ENCODE peak calls at places on chromosomes 7 and 10, in eight cellular contexts. Y is HepG2, M is HCT116, C is A549, N is GM23338, D is SK-N-SH, Z is HL-60, J is K562. L is an unnamed sample.

GRCh38 chr7:116438274-116438673 is 61.3 kb upstream of the CAV2 start:
- DNase-seq in Y (peak; percentile 4), M (no peak), C (peak; percentile 27), N (peak; percentile 5), D (no peak), Z (no peak), J (peak; percentile 49), L (no peak)

GRCh38 chr7:139626817-139627216 is 103.3 kb downstream of the CLEC2L start:
- DNase-seq in Y (no peak), M (no peak), C (no peak), N (no peak), D (no peak), Z (peak; percentile 29), J (no peak), L (no peak)

GRCh38 chr10:77673086-77673485 is 35.5 kb upstream of the KCNMA1 start:
- DNase-seq in Y (no peak), M (no peak), C (no peak), N (no peak), D (no peak), Z (no peak), J (peak; percentile 28), L (no peak)

GRCh38 chr7:55026867-55027490 is 8.2 kb downstream of the EGFR start:
- DNase-seq in Y (no peak), M (no peak), C (no peak), N (no peak), D (no peak), Z (no peak), J (no peak), L (no peak)

GRCh38 chr7:39099146-39099545 is 121.4 kb downstream of the POU6F2 start:
- DNase-seq in Y (no peak), M (no peak), C (no peak), N (no peak), D (no peak), Z (no peak), J (no peak), L (no peak)

GRCh38 chr7:16083931-16084330 is 337.4 kb downstream of the CRPPA start:
- DNase-seq in Y (no peak), M (peak; percentile 56), C (peak; percentile 31), N (peak; percentile 14), D (no peak), Z (no peak), J (no peak), L (no peak)

GRCh38 chr10:93608421-93608820 is 3.9 kb upstream of the PDE6C start:
- DNase-seq in Y (no peak), M (no peak), C (no peak), N (no peak), D (no peak), Z (no peak), J (no peak), L (no peak)

GRCh38 chr10:124921261-124921660 is 20.7 kb upstream of the ZRANB1 start:
- DNase-seq in Y (no peak), M (no peak), C (no peak), N (no peak), D (no peak), Z (no peak), J (no peak), L (no peak)

GRCh38 chr10:132399117-132400035 is 2.4 kb downstream of the PWWP2B start:
- DNase-seq in Y (no peak), M (no peak), C (no peak), N (no peak), D (no peak), Z (no peak), J (no peak), L (no peak)

GRCh38 chr7:1914743-1915142 is 244.7 kb downstream of the ELFN1 start:
- DNase-seq in Y (no peak), M (no peak), C (no peak), N (no peak), D (no peak), Z (no peak), J (no peak), L (no peak)

GRCh38 chr7:1912472-1913289 is 242.6 kb downstream of the ELFN1 start:
- DNase-seq in Y (no peak), M (no peak), C (no peak), N (no peak), D (no peak), Z (no peak), J (no peak), L (no peak)

GRCh38 chr7:1915326-1915725 is 245.2 kb downstream of the ELFN1 start:
- DNase-seq in Y (no peak), M (no peak), C (no peak), N (no peak), D (no peak), Z (no peak), J (no peak), L (no peak)

GRCh38 chr7:1914321-1914720 is 244.2 kb downstream of the ELFN1 start:
- DNase-seq in Y (no peak), M (no peak), C (no peak), N (no peak), D (no peak), Z (no peak), J (no peak), L (no peak)

GRCh38 chr7:1913290-1914282 is 243.5 kb downstream of the ELFN1 start:
- DNase-seq in Y (no peak), M (no peak), C (no peak), N (no peak), D (no peak), Z (no peak), J (no peak), L (no peak)
- H3K27ac ChIP-seq in Y (no peak overlapping the region), M (no peak overlapping the region), C (no peak overlapping the region), N (no peak overlapping the region), D (no peak overlapping the region), Z (no peak overlapping the region), J (no peak overlapping the region), L (no peak overlapping the region)

GRCh38 chr7:155232911-155233702 is 64.6 kb upstream of the INSIG1 start:
- DNase-seq in Y (no peak), M (no peak), C (no peak), N (no peak), D (no peak), Z (no peak), J (no peak), L (no peak)

GRCh38 chr7:155231941-155232340 is 65.7 kb upstream of the INSIG1 start:
- DNase-seq in Y (no peak), M (no peak), C (no peak), N (no peak), D (no peak), Z (no peak), J (no peak), L (no peak)

GRCh38 chr7:155236386-155236785 is 61.3 kb upstream of the INSIG1 start:
- DNase-seq in Y (no peak), M (no peak), C (no peak), N (no peak), D (no peak), Z (no peak), J (no peak), L (no peak)

GRCh38 chr7:155234950-155235789 is 62.5 kb upstream of the INSIG1 start:
- DNase-seq in Y (no peak), M (no peak), C (peak; percentile 61), N (no peak), D (no peak), Z (no peak), J (no peak), L (no peak)

DNA sequence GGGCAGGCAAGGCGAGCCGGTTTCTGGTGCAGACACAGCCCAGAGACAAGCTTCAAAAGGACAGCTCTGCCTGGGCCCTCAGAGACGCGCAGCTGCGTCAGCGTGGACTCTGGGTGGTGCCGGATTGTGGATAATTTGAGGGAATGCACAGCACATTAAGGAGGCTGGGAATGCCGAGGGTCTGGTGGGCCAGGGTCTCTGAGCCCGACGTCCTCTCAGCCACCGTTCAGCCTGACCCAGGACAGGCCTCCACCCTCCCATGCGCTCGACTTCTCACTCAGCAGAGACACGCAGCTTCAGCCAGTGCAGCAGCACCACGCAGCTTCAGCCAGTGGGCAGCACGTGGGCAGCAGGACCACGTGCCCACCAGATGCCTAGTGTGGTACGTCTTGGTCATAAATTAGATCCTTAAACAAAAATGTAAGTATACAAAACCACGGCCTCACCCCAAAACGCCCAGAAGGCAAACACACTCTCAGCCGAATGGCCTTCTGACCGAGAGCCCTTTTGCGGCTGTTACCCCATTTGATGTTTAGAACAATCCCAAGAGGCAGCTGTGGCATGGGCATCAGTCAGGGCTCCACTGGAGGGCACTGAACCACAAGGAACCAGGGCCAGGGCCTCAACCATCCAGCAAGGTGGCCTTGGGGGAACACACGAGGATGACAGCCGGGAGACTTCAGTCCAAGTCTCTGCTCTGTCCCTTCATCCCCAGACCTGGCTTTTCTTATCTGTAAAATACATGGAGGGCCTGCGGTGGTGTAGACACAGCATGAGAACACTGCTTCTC is 63.8 kb upstream of the INSIG1 start:
- DNase-seq in Y (no peak), M (no peak), C (no peak), N (no peak), D (peak; percentile 67), Z (no peak), J (no peak), L (no peak)
- TF ChIP-seq REST in Y (no peak), M (no peak), C (no peak), N (no peak), D (no peak), Z (no peak), J (no peak), L (no peak)

DNA sequence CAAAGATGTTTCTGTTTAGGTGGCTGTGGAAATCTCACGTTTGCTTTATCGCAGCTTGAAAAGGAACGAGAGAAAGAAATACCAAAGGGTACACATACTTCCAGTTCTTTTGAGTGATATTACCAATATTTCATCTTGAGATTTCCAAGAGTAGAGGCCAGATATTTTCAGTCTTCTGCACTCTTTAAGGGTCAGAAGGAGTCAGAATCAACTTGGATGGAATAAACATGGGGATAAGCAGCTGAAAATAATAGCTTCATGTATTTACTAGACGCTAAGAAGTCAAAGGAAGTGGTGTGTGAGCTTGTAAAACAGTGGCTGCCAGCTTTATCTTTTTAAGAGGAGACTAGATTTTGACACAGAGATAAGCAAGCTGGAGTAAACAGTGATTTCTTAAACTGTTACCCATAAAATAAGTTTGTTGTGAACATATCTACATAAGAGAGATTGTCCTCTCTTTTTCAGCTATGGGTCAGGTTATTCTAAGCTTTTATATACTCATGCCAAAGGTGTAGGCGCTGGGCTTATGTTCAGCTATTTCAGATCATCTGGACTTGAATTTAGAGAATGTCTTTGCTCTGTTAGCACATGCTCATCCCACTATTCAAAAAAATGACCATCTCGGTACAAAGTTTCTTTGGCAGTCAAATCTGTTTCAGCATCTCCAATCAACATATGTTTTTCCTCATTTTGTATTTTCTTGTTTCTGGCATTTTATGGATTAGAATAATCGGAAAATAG is 170.9 kb upstream of the TCF7L2 start:
- DNase-seq in Y (no peak), M (no peak), C (no peak), N (no peak), D (no peak), Z (no peak), J (no peak), L (no peak)
- H3K27ac ChIP-seq in Y (no peak overlapping the region), M (no peak overlapping the region), C (no peak overlapping the region), N (peak overlapping the region; percentile 6), D (peak overlapping the region; percentile 43), Z (no peak overlapping the region), J (no peak overlapping the region), L (peak overlapping the region; percentile 73)

DNA sequence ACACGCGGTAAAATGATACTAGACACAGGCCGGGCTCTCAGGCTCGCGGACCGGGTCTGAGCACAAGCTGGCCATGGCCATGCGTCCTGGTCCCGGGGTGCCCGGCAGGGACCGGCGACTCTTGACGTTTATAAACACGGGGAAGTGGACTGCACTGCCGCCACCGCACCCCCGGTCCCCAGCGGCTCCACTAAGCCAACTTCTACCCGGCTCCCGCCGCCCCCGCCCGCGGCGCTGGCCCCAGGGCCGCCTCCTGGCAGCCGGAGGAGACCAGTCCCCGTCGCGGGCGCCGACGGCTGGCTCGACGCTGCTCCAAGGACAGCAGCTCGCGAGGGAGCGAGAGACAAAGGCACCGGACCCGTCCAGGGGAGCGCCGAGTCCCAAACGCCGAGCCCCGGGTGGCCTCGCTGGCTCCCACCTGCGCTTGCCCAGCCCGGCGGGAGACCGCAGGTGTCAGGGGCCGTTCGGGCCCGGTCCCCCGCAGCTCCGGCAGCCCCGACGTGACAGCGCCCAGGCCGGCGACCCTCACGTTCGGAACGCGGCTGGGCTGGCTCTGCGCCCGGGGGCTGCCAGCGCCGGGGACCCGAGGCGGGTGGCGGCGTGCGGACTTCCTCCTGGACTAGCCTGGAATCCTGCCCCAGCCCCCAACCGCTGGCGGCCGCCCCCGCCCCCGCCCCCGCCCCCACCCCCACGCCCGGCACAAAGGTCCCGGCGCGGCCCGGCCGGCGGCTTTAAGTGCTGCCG is 517 bp downstream of the ITGB1 start:
- DNase-seq in Y (no peak), M (no peak), C (no peak), N (peak; percentile 57), D (peak; percentile 82), Z (no peak), J (peak; percentile 69), L (no peak)
- TF ChIP-seq REST in Y (no peak), M (no peak), C (no peak), N (no peak), D (no peak), Z (no peak), J (peak; percentile 65), L (no peak)